ENCODE peak calls at places on chromosomes 12 and 14, in five cellular contexts. One of them, this sample, is unnamed.

GRCh38 chr14:50003213-50004021 is 110.5 kb downstream of the ARF6 start:
- DNase-seq in A549: peak
- DNase-seq in heart left ventricle: peak
- DNase-seq in H54: peak
- DNase-seq in HCT116: peak
- DNase-seq in this sample: peak

GRCh38 chr12:6062427-6063378 is 61.8 kb downstream of the VWF start:
- DNase-seq in A549: peak
- DNase-seq in heart left ventricle: peak
- DNase-seq in H54: peak
- DNase-seq in HCT116: no peak
- DNase-seq in this sample: peak

GRCh38 chr14:91202234-91202974 is 42.1 kb downstream of the GPR68 start:
- DNase-seq in A549: no peak
- DNase-seq in heart left ventricle: peak
- DNase-seq in H54: no peak
- DNase-seq in HCT116: no peak
- DNase-seq in this sample: peak

GRCh38 chr12:107091989-107092641 is 1.2 kb downstream of the CRY1 start:
- DNase-seq in A549: peak
- DNase-seq in heart left ventricle: no peak
- DNase-seq in H54: peak
- DNase-seq in HCT116: peak
- DNase-seq in this sample: peak

GRCh38 chr14:36396798-36397197 is 76.4 kb upstream of the MBIP start:
- DNase-seq in A549: no peak
- DNase-seq in heart left ventricle: no peak
- DNase-seq in H54: no peak
- DNase-seq in HCT116: no peak
- DNase-seq in this sample: no peak

GRCh38 chr12:3727877-3728632 is 24.9 kb downstream of the CRACR2A start:
- DNase-seq in A549: no peak
- DNase-seq in heart left ventricle: no peak
- DNase-seq in H54: no peak
- DNase-seq in HCT116: no peak
- DNase-seq in this sample: peak

GRCh38 chr12:131985145-131985875 is 35.6 kb downstream of the EP400 start:
- DNase-seq in A549: no peak
- DNase-seq in heart left ventricle: no peak
- DNase-seq in H54: no peak
- DNase-seq in HCT116: no peak
- DNase-seq in this sample: no peak

GRCh38 chr12:66502911-66503310 is 176.0 kb downstream of the GRIP1 start:
- DNase-seq in A549: no peak
- DNase-seq in heart left ventricle: no peak
- DNase-seq in H54: no peak
- DNase-seq in HCT116: no peak
- DNase-seq in this sample: no peak

GRCh38 chr14:71620401-71620800 is 311.8 kb upstream of the RGS6 start:
- DNase-seq in A549: no peak
- DNase-seq in heart left ventricle: no peak
- DNase-seq in H54: peak
- DNase-seq in HCT116: no peak
- DNase-seq in this sample: no peak

GRCh38 chr12:24909667-24910066 is 39.2 kb downstream of the BCAT1 start:
- DNase-seq in A549: no peak
- DNase-seq in heart left ventricle: peak
- DNase-seq in H54: peak
- DNase-seq in HCT116: no peak
- DNase-seq in this sample: peak

GRCh38 chr12:26434299-26434915 is 239.0 kb downstream of the SSPN start:
- DNase-seq in A549: peak
- DNase-seq in heart left ventricle: no peak
- DNase-seq in H54: peak
- DNase-seq in HCT116: peak
- DNase-seq in this sample: peak

GRCh38 chr12:109461846-109462766 is 15.0 kb downstream of the KCTD10 start:
- DNase-seq in A549: peak
- DNase-seq in heart left ventricle: peak
- DNase-seq in H54: peak
- DNase-seq in HCT116: no peak
- DNase-seq in this sample: no peak

GRCh38 chr14:55980970-55981369 is 137.2 kb upstream of the PELI2 start:
- DNase-seq in A549: no peak
- DNase-seq in heart left ventricle: no peak
- DNase-seq in H54: no peak
- DNase-seq in HCT116: no peak
- DNase-seq in this sample: no peak

GRCh38 chr14:100889641-100890040 is 13.9 kb downstream of the RTL1 start:
- DNase-seq in A549: no peak
- DNase-seq in heart left ventricle: no peak
- DNase-seq in H54: no peak
- DNase-seq in HCT116: no peak
- DNase-seq in this sample: no peak

GRCh38 chr12:45415393-45415817 is 199.5 kb downstream of the ANO6 start:
- DNase-seq in A549: peak
- DNase-seq in heart left ventricle: peak
- DNase-seq in H54: peak
- DNase-seq in HCT116: peak
- DNase-seq in this sample: no peak

GRCh38 chr12:49190317-49190716 is 1.4 kb upstream of the TUBA1A start:
- DNase-seq in A549: no peak
- DNase-seq in heart left ventricle: no peak
- DNase-seq in H54: no peak
- DNase-seq in HCT116: no peak
- DNase-seq in this sample: no peak

GRCh38 chr12:15534322-15534721 is 212.0 kb downstream of the PTPRO start:
- DNase-seq in A549: no peak
- DNase-seq in heart left ventricle: no peak
- DNase-seq in H54: no peak
- DNase-seq in HCT116: no peak
- DNase-seq in this sample: peak

GRCh38 chr12:81617915-81618314 is 141.2 kb downstream of the PPFIA2 start:
- DNase-seq in A549: no peak
- DNase-seq in heart left ventricle: no peak
- DNase-seq in H54: no peak
- DNase-seq in HCT116: no peak
- DNase-seq in this sample: no peak

GRCh38 chr12:25184132-25184531 is 10.8 kb downstream of the DNAI7 start:
- DNase-seq in A549: no peak
- DNase-seq in heart left ventricle: no peak
- DNase-seq in H54: no peak
- DNase-seq in HCT116: no peak
- DNase-seq in this sample: no peak

GRCh38 chr14:81348086-81348485 is 52.0 kb downstream of the STON2 start:
- DNase-seq in A549: no peak
- DNase-seq in heart left ventricle: no peak
- DNase-seq in H54: no peak
- DNase-seq in HCT116: no peak
- DNase-seq in this sample: no peak

GRCh38 chr12:58310828-58311273 is 369.5 kb downstream of the ATP23 start:
- DNase-seq in A549: peak
- DNase-seq in heart left ventricle: no peak
- DNase-seq in H54: peak
- DNase-seq in HCT116: peak
- DNase-seq in this sample: peak

GRCh38 chr14:104743461-104744380 is 9.2 kb upstream of the SIVA1 start:
- DNase-seq in A549: no peak
- DNase-seq in heart left ventricle: peak
- DNase-seq in H54: no peak
- DNase-seq in HCT116: no peak
- DNase-seq in this sample: no peak

GRCh38 chr12:69553626-69554248 is 31.5 kb upstream of the CCT2 start:
- DNase-seq in A549: no peak
- DNase-seq in heart left ventricle: no peak
- DNase-seq in H54: no peak
- DNase-seq in HCT116: no peak
- DNase-seq in this sample: peak

GRCh38 chr12:116492703-116493324 is 66.4 kb upstream of the MAP1LC3B2 start:
- DNase-seq in A549: peak
- DNase-seq in heart left ventricle: no peak
- DNase-seq in H54: peak
- DNase-seq in HCT116: peak
- DNase-seq in this sample: peak

GRCh38 chr12:52519826-52520662 is at the start of gene KRT5:
- DNase-seq in A549: no peak
- DNase-seq in heart left ventricle: no peak
- DNase-seq in H54: no peak
- DNase-seq in HCT116: no peak
- DNase-seq in this sample: no peak

GRCh38 chr14:22774011-22774706 is 7.7 kb downstream of the OXA1L start:
- DNase-seq in A549: no peak
- DNase-seq in heart left ventricle: no peak
- DNase-seq in H54: no peak
- DNase-seq in HCT116: no peak
- DNase-seq in this sample: no peak
- TF ChIP-seq POLR2A in A549: no peak
- TF ChIP-seq POLR2A in heart left ventricle: no peak
- TF ChIP-seq POLR2A in H54: no peak
- TF ChIP-seq POLR2A in HCT116: no peak
- TF ChIP-seq POLR2A in this sample: no peak

DNA sequence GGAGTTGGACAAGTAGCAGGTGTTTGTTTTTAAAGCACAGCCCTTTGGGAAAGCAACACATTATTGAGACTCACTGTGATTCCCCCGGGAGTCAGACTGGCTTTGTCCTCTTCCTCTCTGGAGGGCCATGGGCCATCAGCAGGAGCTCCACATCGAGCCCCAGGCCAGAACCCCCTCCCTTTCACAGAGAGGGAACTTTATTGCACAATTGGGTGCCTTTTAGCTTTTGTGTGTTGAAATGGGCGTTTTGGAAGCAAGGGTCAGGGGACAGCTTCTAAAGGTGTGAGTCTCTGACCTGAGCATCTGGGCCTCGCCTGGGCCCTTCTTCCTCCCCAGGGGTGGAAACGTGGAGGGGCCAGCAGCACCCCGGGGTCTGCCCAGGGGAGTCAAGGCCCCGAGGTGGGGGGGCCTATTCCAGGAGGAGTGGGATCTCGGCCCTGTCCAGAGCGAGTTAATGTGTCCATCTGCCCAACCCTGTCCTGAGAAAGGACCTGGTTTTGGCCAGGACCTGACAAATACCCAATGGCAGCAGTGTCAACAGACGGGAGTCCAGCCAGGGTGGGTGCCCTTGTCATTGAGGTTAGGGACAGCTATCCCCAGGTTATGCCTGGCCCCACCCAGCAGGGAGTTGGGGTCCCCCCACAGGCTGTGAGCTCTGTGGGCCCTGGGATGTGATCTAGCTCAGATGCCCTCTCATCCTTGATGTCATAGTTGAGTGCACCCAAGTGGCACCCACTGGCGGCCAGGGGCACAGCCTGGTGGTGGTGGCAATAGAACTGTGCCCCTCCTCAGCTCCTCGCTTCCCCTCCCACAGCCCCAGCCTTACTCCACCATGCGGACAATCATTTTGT is 37.1 kb downstream of the SLC8B1 start:
- DNase-seq in A549: no peak
- DNase-seq in heart left ventricle: no peak
- DNase-seq in H54: no peak
- DNase-seq in HCT116: no peak
- DNase-seq in this sample: no peak
- TF ChIP-seq POLR2A in A549: no peak
- TF ChIP-seq POLR2A in heart left ventricle: no peak
- TF ChIP-seq POLR2A in H54: no peak
- TF ChIP-seq POLR2A in HCT116: no peak
- TF ChIP-seq POLR2A in this sample: no peak

GRCh38 chr12:120238224-120238616 is 27.3 kb downstream of the PXN start:
- DNase-seq in A549: no peak
- DNase-seq in heart left ventricle: no peak
- DNase-seq in H54: no peak
- DNase-seq in HCT116: no peak
- DNase-seq in this sample: no peak

GRCh38 chr12:120236124-120236398 is 29.5 kb downstream of the PXN start:
- DNase-seq in A549: no peak
- DNase-seq in heart left ventricle: no peak
- DNase-seq in H54: no peak
- DNase-seq in HCT116: no peak
- DNase-seq in this sample: no peak

GRCh38 chr12:120235369-120236123 is 30.0 kb downstream of the PXN start:
- DNase-seq in A549: peak
- DNase-seq in heart left ventricle: peak
- DNase-seq in H54: no peak
- DNase-seq in HCT116: no peak
- DNase-seq in this sample: no peak

GRCh38 chr12:120231316-120232011 is 30.6 kb upstream of the RPLP0 start:
- DNase-seq in A549: peak
- DNase-seq in heart left ventricle: peak
- DNase-seq in H54: peak
- DNase-seq in HCT116: peak
- DNase-seq in this sample: no peak

GRCh38 chr12:120234643-120235368 is 30.7 kb downstream of the PXN start:
- DNase-seq in A549: peak
- DNase-seq in heart left ventricle: peak
- DNase-seq in H54: peak
- DNase-seq in HCT116: peak
- DNase-seq in this sample: peak
- TF ChIP-seq POLR2A in A549: no peak
- TF ChIP-seq POLR2A in heart left ventricle: no peak
- TF ChIP-seq POLR2A in H54: no peak
- TF ChIP-seq POLR2A in HCT116: no peak
- TF ChIP-seq POLR2A in this sample: no peak

GRCh38 chr12:1529228-1529861 is 65.0 kb downstream of the FBXL14 start:
- DNase-seq in A549: no peak
- DNase-seq in heart left ventricle: no peak
- DNase-seq in H54: no peak
- DNase-seq in HCT116: no peak
- DNase-seq in this sample: no peak

GRCh38 chr12:1528791-1529190 is 65.6 kb downstream of the FBXL14 start:
- DNase-seq in A549: no peak
- DNase-seq in heart left ventricle: no peak
- DNase-seq in H54: no peak
- DNase-seq in HCT116: no peak
- DNase-seq in this sample: no peak

GRCh38 chr12:1531160-1531653 is 63.2 kb downstream of the FBXL14 start:
- DNase-seq in A549: no peak
- DNase-seq in heart left ventricle: no peak
- DNase-seq in H54: no peak
- DNase-seq in HCT116: no peak
- DNase-seq in this sample: no peak

GRCh38 chr12:1530592-1531159 is 63.7 kb downstream of the FBXL14 start:
- DNase-seq in A549: no peak
- DNase-seq in heart left ventricle: no peak
- DNase-seq in H54: no peak
- DNase-seq in HCT116: no peak
- DNase-seq in this sample: no peak

GRCh38 chr12:1529862-1530591 is 64.4 kb downstream of the FBXL14 start:
- DNase-seq in A549: no peak
- DNase-seq in heart left ventricle: peak
- DNase-seq in H54: no peak
- DNase-seq in HCT116: no peak
- DNase-seq in this sample: peak
- TF ChIP-seq POLR2A in A549: no peak
- TF ChIP-seq POLR2A in heart left ventricle: no peak
- TF ChIP-seq POLR2A in H54: peak
- TF ChIP-seq POLR2A in HCT116: no peak
- TF ChIP-seq POLR2A in this sample: no peak

This sample was measured in erythroblast.